ENCODE peak calls at places on chromosomes 6 and 20, in nine cellular contexts. One of them, this sample, is unnamed.

GRCh38 chr6:123509112-123509511 is 127.6 kb downstream of the TRDN start:
- DNase-seq in PC-3: no peak
- DNase-seq in astrocyte: no peak
- DNase-seq in NT2/D1: no peak
- DNase-seq in mammary epithelial cell: no peak
- DNase-seq in neuronal stem cell: no peak
- DNase-seq in GM23248: no peak
- DNase-seq in HCT116: no peak
- DNase-seq in K562: no peak
- DNase-seq in this sample: no peak

GRCh38 chr6:158538741-158539140 is 21.1 kb upstream of the TMEM181 start:
- DNase-seq in PC-3: no peak
- DNase-seq in astrocyte: no peak
- DNase-seq in NT2/D1: no peak
- DNase-seq in mammary epithelial cell: no peak
- DNase-seq in neuronal stem cell: no peak
- DNase-seq in GM23248: no peak
- DNase-seq in HCT116: no peak
- DNase-seq in K562: no peak
- DNase-seq in this sample: no peak

GRCh38 chr20:32028647-32029372 is 18.6 kb downstream of the CCM2L start:
- DNase-seq in PC-3: no peak
- DNase-seq in astrocyte: no peak
- DNase-seq in NT2/D1: no peak
- DNase-seq in mammary epithelial cell: no peak
- DNase-seq in neuronal stem cell: no peak
- DNase-seq in GM23248: no peak
- DNase-seq in HCT116: no peak
- DNase-seq in K562: no peak
- DNase-seq in this sample: no peak

GRCh38 chr6:159853735-159854134 is 37.1 kb upstream of the MAS1 start:
- DNase-seq in PC-3: no peak
- DNase-seq in astrocyte: no peak
- DNase-seq in NT2/D1: no peak
- DNase-seq in mammary epithelial cell: no peak
- DNase-seq in neuronal stem cell: no peak
- DNase-seq in GM23248: no peak
- DNase-seq in HCT116: no peak
- DNase-seq in K562: no peak
- DNase-seq in this sample: no peak

GRCh38 chr20:11852801-11853200 is 64.9 kb upstream of the BTBD3 start:
- DNase-seq in PC-3: peak; percentile 74
- DNase-seq in astrocyte: no peak
- DNase-seq in NT2/D1: no peak
- DNase-seq in mammary epithelial cell: peak; percentile 62
- DNase-seq in neuronal stem cell: no peak
- DNase-seq in GM23248: peak; percentile 44
- DNase-seq in HCT116: no peak
- DNase-seq in K562: no peak
- DNase-seq in this sample: peak; percentile 34

GRCh38 chr6:79570802-79571367 is 33.7 kb upstream of the LCA5 start:
- DNase-seq in PC-3: no peak
- DNase-seq in astrocyte: no peak
- DNase-seq in NT2/D1: no peak
- DNase-seq in mammary epithelial cell: peak; percentile 36
- DNase-seq in neuronal stem cell: no peak
- DNase-seq in GM23248: peak; percentile 59
- DNase-seq in HCT116: no peak
- DNase-seq in K562: peak; percentile 41
- DNase-seq in this sample: peak; percentile 74

GRCh38 chr6:85593438-85594196 is at the start of gene SNX14:
- DNase-seq in PC-3: peak; percentile 92
- DNase-seq in astrocyte: peak; percentile 92
- DNase-seq in NT2/D1: peak; percentile 39
- DNase-seq in mammary epithelial cell: peak; percentile 93
- DNase-seq in neuronal stem cell: peak; percentile 77
- DNase-seq in GM23248: peak; percentile 99
- DNase-seq in HCT116: peak; percentile 92
- DNase-seq in K562: peak; percentile 89
- DNase-seq in this sample: peak; percentile 98

GRCh38 chr6:139325686-139326085 is 33.9 kb upstream of the TXLNB start:
- DNase-seq in PC-3: no peak
- DNase-seq in astrocyte: no peak
- DNase-seq in NT2/D1: no peak
- DNase-seq in mammary epithelial cell: no peak
- DNase-seq in neuronal stem cell: no peak
- DNase-seq in GM23248: no peak
- DNase-seq in HCT116: no peak
- DNase-seq in K562: no peak
- DNase-seq in this sample: no peak

GRCh38 chr20:10469599-10469998 is 34.5 kb downstream of the SLX4IP start:
- DNase-seq in PC-3: peak; percentile 87
- DNase-seq in astrocyte: peak; percentile 69
- DNase-seq in NT2/D1: peak; percentile 57
- DNase-seq in mammary epithelial cell: peak; percentile 73
- DNase-seq in neuronal stem cell: peak; percentile 54
- DNase-seq in GM23248: peak; percentile 84
- DNase-seq in HCT116: peak; percentile 46
- DNase-seq in K562: peak; percentile 10
- DNase-seq in this sample: peak; percentile 86

GRCh38 chr6:34154668-34155447 is 9.0 kb upstream of the GRM4 start:
- DNase-seq in PC-3: peak; percentile 52
- DNase-seq in astrocyte: peak; percentile 4
- DNase-seq in NT2/D1: no peak
- DNase-seq in mammary epithelial cell: no peak
- DNase-seq in neuronal stem cell: peak; percentile 63
- DNase-seq in GM23248: peak; percentile 80
- DNase-seq in HCT116: no peak
- DNase-seq in K562: peak; percentile 96
- DNase-seq in this sample: peak; percentile 79

GRCh38 chr6:107603029-107603428 is 113.1 kb downstream of the SOBP start:
- DNase-seq in PC-3: no peak
- DNase-seq in astrocyte: no peak
- DNase-seq in NT2/D1: no peak
- DNase-seq in mammary epithelial cell: no peak
- DNase-seq in neuronal stem cell: no peak
- DNase-seq in GM23248: no peak
- DNase-seq in HCT116: no peak
- DNase-seq in K562: no peak
- DNase-seq in this sample: no peak

GRCh38 chr6:167049275-167049674 is 50.1 kb downstream of the CEP43 start:
- DNase-seq in PC-3: no peak
- DNase-seq in astrocyte: no peak
- DNase-seq in NT2/D1: no peak
- DNase-seq in mammary epithelial cell: no peak
- DNase-seq in neuronal stem cell: no peak
- DNase-seq in GM23248: no peak
- DNase-seq in HCT116: no peak
- DNase-seq in K562: no peak
- DNase-seq in this sample: no peak

GRCh38 chr6:15077006-15077405 is 168.9 kb upstream of the JARID2 start:
- DNase-seq in PC-3: peak; percentile 47
- DNase-seq in astrocyte: peak; percentile 60
- DNase-seq in NT2/D1: no peak
- DNase-seq in mammary epithelial cell: no peak
- DNase-seq in neuronal stem cell: no peak
- DNase-seq in GM23248: peak; percentile 17
- DNase-seq in HCT116: no peak
- DNase-seq in K562: no peak
- DNase-seq in this sample: no peak

GRCh38 chr20:41149679-41150131 is 12.4 kb downstream of the PLCG1 start:
- DNase-seq in PC-3: peak; percentile 63
- DNase-seq in astrocyte: peak; percentile 40
- DNase-seq in NT2/D1: no peak
- DNase-seq in mammary epithelial cell: peak; percentile 77
- DNase-seq in neuronal stem cell: no peak
- DNase-seq in GM23248: peak; percentile 71
- DNase-seq in HCT116: peak; percentile 24
- DNase-seq in K562: peak; percentile 41
- DNase-seq in this sample: no peak

GRCh38 chr6:89797317-89797716 is 22.3 kb downstream of the MDN1 start:
- DNase-seq in PC-3: no peak
- DNase-seq in astrocyte: peak; percentile 94
- DNase-seq in NT2/D1: no peak
- DNase-seq in mammary epithelial cell: no peak
- DNase-seq in neuronal stem cell: no peak
- DNase-seq in GM23248: no peak
- DNase-seq in HCT116: no peak
- DNase-seq in K562: no peak
- DNase-seq in this sample: no peak

GRCh38 chr20:43954704-43955243 is 40.1 kb downstream of the TOX2 start:
- DNase-seq in PC-3: no peak
- DNase-seq in astrocyte: no peak
- DNase-seq in NT2/D1: no peak
- DNase-seq in mammary epithelial cell: no peak
- DNase-seq in neuronal stem cell: no peak
- DNase-seq in GM23248: peak; percentile 26
- DNase-seq in HCT116: no peak
- DNase-seq in K562: no peak
- DNase-seq in this sample: no peak

GRCh38 chr6:110761371-110761770 is 53.9 kb downstream of the CDK19 start:
- DNase-seq in PC-3: no peak
- DNase-seq in astrocyte: no peak
- DNase-seq in NT2/D1: no peak
- DNase-seq in mammary epithelial cell: no peak
- DNase-seq in neuronal stem cell: no peak
- DNase-seq in GM23248: no peak
- DNase-seq in HCT116: no peak
- DNase-seq in K562: no peak
- DNase-seq in this sample: peak; percentile 26

GRCh38 chr6:98833101-98834059 is 994 bp upstream of the POU3F2 start:
- DNase-seq in PC-3: peak; percentile 10
- DNase-seq in astrocyte: peak; percentile 53
- DNase-seq in NT2/D1: no peak
- DNase-seq in mammary epithelial cell: no peak
- DNase-seq in neuronal stem cell: peak; percentile 61
- DNase-seq in GM23248: peak; percentile 63
- DNase-seq in HCT116: no peak
- DNase-seq in K562: no peak
- DNase-seq in this sample: peak; percentile 42

GRCh38 chr6:153076431-153076830 is 54.7 kb downstream of the RGS17 start:
- DNase-seq in PC-3: no peak
- DNase-seq in astrocyte: no peak
- DNase-seq in NT2/D1: no peak
- DNase-seq in mammary epithelial cell: no peak
- DNase-seq in neuronal stem cell: no peak
- DNase-seq in GM23248: no peak
- DNase-seq in HCT116: no peak
- DNase-seq in K562: no peak
- DNase-seq in this sample: no peak

GRCh38 chr6:6390849-6391602 is 70.6 kb upstream of the F13A1 start:
- DNase-seq in PC-3: no peak
- DNase-seq in astrocyte: no peak
- DNase-seq in NT2/D1: no peak
- DNase-seq in mammary epithelial cell: no peak
- DNase-seq in neuronal stem cell: no peak
- DNase-seq in GM23248: no peak
- DNase-seq in HCT116: no peak
- DNase-seq in K562: no peak
- DNase-seq in this sample: no peak

GRCh38 chr20:34526466-34526865 is 10.2 kb downstream of the DYNLRB1 start:
- DNase-seq in PC-3: no peak
- DNase-seq in astrocyte: no peak
- DNase-seq in NT2/D1: no peak
- DNase-seq in mammary epithelial cell: no peak
- DNase-seq in neuronal stem cell: no peak
- DNase-seq in GM23248: peak; percentile 17
- DNase-seq in HCT116: no peak
- DNase-seq in K562: no peak
- DNase-seq in this sample: no peak

GRCh38 chr20:54415967-54416366 is 59.4 kb upstream of the DOK5 start:
- DNase-seq in PC-3: no peak
- DNase-seq in astrocyte: no peak
- DNase-seq in NT2/D1: no peak
- DNase-seq in mammary epithelial cell: no peak
- DNase-seq in neuronal stem cell: no peak
- DNase-seq in GM23248: no peak
- DNase-seq in HCT116: no peak
- DNase-seq in K562: no peak
- DNase-seq in this sample: no peak

GRCh38 chr20:54416770-54417169 is 58.6 kb upstream of the DOK5 start:
- DNase-seq in PC-3: no peak
- DNase-seq in astrocyte: no peak
- DNase-seq in NT2/D1: no peak
- DNase-seq in mammary epithelial cell: no peak
- DNase-seq in neuronal stem cell: no peak
- DNase-seq in GM23248: no peak
- DNase-seq in HCT116: no peak
- DNase-seq in K562: no peak
- DNase-seq in this sample: no peak
- H3K4me1 ChIP-seq in PC-3: no peaks in the 10 kb centered on the region
- H3K4me1 ChIP-seq in astrocyte: no peaks in the 10 kb centered on the region
- H3K4me1 ChIP-seq in NT2/D1: no peaks in the 10 kb centered on the region
- H3K4me1 ChIP-seq in mammary epithelial cell: no peaks in the 10 kb centered on the region
- H3K4me1 ChIP-seq in neuronal stem cell: peaks cover 2% of the 10 kb centered on the region
- H3K4me1 ChIP-seq in GM23248: no peaks in the 10 kb centered on the region
- H3K4me1 ChIP-seq in HCT116: no peaks in the 10 kb centered on the region
- H3K4me1 ChIP-seq in K562: no peaks in the 10 kb centered on the region
- H3K4me1 ChIP-seq in this sample: no peaks in the 10 kb centered on the region

GRCh38 chr20:51285684-51286083 is 256.8 kb downstream of the NFATC2 start:
- DNase-seq in PC-3: no peak
- DNase-seq in astrocyte: no peak
- DNase-seq in NT2/D1: no peak
- DNase-seq in mammary epithelial cell: no peak
- DNase-seq in neuronal stem cell: no peak
- DNase-seq in GM23248: no peak
- DNase-seq in HCT116: no peak
- DNase-seq in K562: no peak
- DNase-seq in this sample: no peak
- H3K9ac ChIP-seq in PC-3: no peak overlapping the region
- H3K9ac ChIP-seq in astrocyte: no peak overlapping the region
- H3K9ac ChIP-seq in NT2/D1: no peak overlapping the region
- H3K9ac ChIP-seq in mammary epithelial cell: no peak overlapping the region
- H3K9ac ChIP-seq in neuronal stem cell: no peak overlapping the region
- H3K9ac ChIP-seq in GM23248: no peak overlapping the region
- H3K9ac ChIP-seq in HCT116: no peak overlapping the region
- H3K9ac ChIP-seq in K562: no peak overlapping the region
- H3K9ac ChIP-seq in this sample: no peak overlapping the region

DNA sequence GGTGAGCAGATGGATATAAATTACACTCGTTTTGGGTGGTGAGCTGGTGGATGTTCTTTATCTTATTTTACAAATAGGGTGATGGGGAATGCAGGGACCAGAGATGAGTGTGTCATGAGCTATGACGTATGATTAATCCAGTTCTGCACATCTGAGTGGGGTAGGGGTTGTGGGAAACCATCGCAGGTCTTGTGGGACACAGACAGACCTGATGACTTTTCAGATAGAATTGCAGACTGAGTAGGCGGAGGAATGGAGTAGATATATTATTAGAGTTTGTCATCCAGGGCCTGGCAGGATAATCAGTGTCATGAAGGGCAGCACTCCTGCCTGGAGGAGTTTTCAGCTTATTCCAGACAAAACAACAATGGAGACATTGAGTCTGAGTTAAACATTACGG is 12.9 kb upstream of the DSP start:
- DNase-seq in PC-3: no peak
- DNase-seq in astrocyte: peak; percentile 93
- DNase-seq in NT2/D1: no peak
- DNase-seq in mammary epithelial cell: peak; percentile 97
- DNase-seq in neuronal stem cell: no peak
- DNase-seq in GM23248: peak; percentile 97
- DNase-seq in HCT116: no peak
- DNase-seq in K562: no peak
- DNase-seq in this sample: peak; percentile 70
- H3K4me3 ChIP-seq in PC-3: no peak overlapping the region
- H3K4me3 ChIP-seq in astrocyte: no peak overlapping the region
- H3K4me3 ChIP-seq in NT2/D1: no peak overlapping the region
- H3K4me3 ChIP-seq in mammary epithelial cell: no peak overlapping the region
- H3K4me3 ChIP-seq in neuronal stem cell: no peak overlapping the region
- H3K4me3 ChIP-seq in GM23248: no peak overlapping the region
- H3K4me3 ChIP-seq in HCT116: no peak overlapping the region
- H3K4me3 ChIP-seq in K562: no peak overlapping the region
- H3K4me3 ChIP-seq in this sample: no peak overlapping the region

GRCh38 chr6:25175216-25175615 is 104.0 kb upstream of the CARMIL1 start:
- DNase-seq in PC-3: peak; percentile 82
- DNase-seq in astrocyte: peak; percentile 77
- DNase-seq in NT2/D1: no peak
- DNase-seq in mammary epithelial cell: peak; percentile 77
- DNase-seq in neuronal stem cell: no peak
- DNase-seq in GM23248: no peak
- DNase-seq in HCT116: no peak
- DNase-seq in K562: no peak
- DNase-seq in this sample: no peak
- H3K4me1 ChIP-seq in PC-3: peaks cover 63% of the 10 kb centered on the region
- H3K4me1 ChIP-seq in astrocyte: peaks cover 33% of the 10 kb centered on the region
- H3K4me1 ChIP-seq in NT2/D1: no peaks in the 10 kb centered on the region
- H3K4me1 ChIP-seq in mammary epithelial cell: peaks cover 50% of the 10 kb centered on the region
- H3K4me1 ChIP-seq in neuronal stem cell: no peaks in the 10 kb centered on the region
- H3K4me1 ChIP-seq in GM23248: peaks cover 71% of the 10 kb centered on the region
- H3K4me1 ChIP-seq in HCT116: peaks cover 32% of the 10 kb centered on the region
- H3K4me1 ChIP-seq in K562: no peaks in the 10 kb centered on the region
- H3K4me1 ChIP-seq in this sample: peaks cover 80% of the 10 kb centered on the region

This sample was measured in adipocyte.